ENCODE peak calls at places on chromosomes 16 and 17, in four cellular contexts. F is upper lobe of right lung, H is NCI-H2171, N is aorta. A is an unnamed sample.

GRCh38 chr16:46916980-46917379 is 32.8 kb downstream of the GPT2 start:
- DNase-seq in N (no peak), F (no peak), H (no peak), A (no peak)

GRCh38 chr16:68640972-68641371 is 4.1 kb upstream of the CDH3 start:
- DNase-seq in H (no peak), F (no peak), N (no peak), A (no peak)

GRCh38 chr16:56269824-56270684 is 78.8 kb downstream of the GNAO1 start:
- DNase-seq in H (no peak), N (no peak), F (peak), A (no peak)

GRCh38 chr16:48918520-48919258 is 308.7 kb upstream of the N4BP1 start:
- DNase-seq in F (no peak), H (no peak), N (no peak), A (no peak)

GRCh38 chr17:64262422-64263260 is at the start of gene TEX2:
- DNase-seq in N (peak), F (peak), H (peak), A (peak)

GRCh38 chr17:61926831-61927210 is 961 bp downstream of the INTS2 start:
- DNase-seq in N (no peak), F (no peak), H (no peak), A (no peak)

GRCh38 chr17:68428498-68429172 is 28.7 kb downstream of the WIPI1 start:
- DNase-seq in H (peak), F (no peak), N (no peak), A (no peak)

GRCh38 chr16:27326251-27326650 is 12.5 kb downstream of the IL4R start:
- DNase-seq in N (no peak), F (no peak), H (no peak), A (no peak)

GRCh38 chr16:57892041-57892440 is 78.9 kb downstream of the CNGB1 start:
- DNase-seq in N (no peak), F (no peak), H (no peak), A (no peak)